ENCODE peak calls at places on chromosomes 12 and 14, in nine cellular contexts. V is stomach; O is astrocyte; L is heart left ventricle; J is Karpas-422; R is endothelial cell of umbilical vein; G is lung; N is DND-41; S is naive thymus-derived CD4-positive, alpha-beta T cell. D is an unnamed sample.

GRCh38 chr12:124626841-124627502 is 59.6 kb upstream of the NCOR2 start:
- DNase-seq in V (peak), O (no peak), L (peak), J (no peak), R (peak), G (no peak), N (no peak), S (no peak), D (peak)

GRCh38 chr12:50024804-50025186 is 499 bp downstream of the RACGAP1 start:
- DNase-seq in V (no peak), O (no peak), L (no peak), J (peak), R (peak), G (no peak), N (no peak), S (no peak), D (no peak)

GRCh38 chr12:95909871-95910270 is 32.5 kb downstream of the CCDC38 start:
- DNase-seq in V (no peak), O (no peak), L (no peak), J (no peak), R (no peak), G (no peak), N (no peak), S (no peak), D (no peak)

GRCh38 chr12:87809916-87810315 is 219.3 kb downstream of the C12orf50 start:
- DNase-seq in V (no peak), O (peak), L (no peak), J (no peak), R (peak), G (no peak), N (no peak), S (no peak), D (no peak)

GRCh38 chr14:86541969-86542368 is 1012.0 kb downstream of the FLRT2 start:
- DNase-seq in V (no peak), O (no peak), L (no peak), J (no peak), R (no peak), G (no peak), N (no peak), S (no peak), D (no peak)

GRCh38 chr12:27865421-27865820 is 85.4 kb upstream of the MANSC4 start:
- DNase-seq in V (no peak), O (peak), L (no peak), J (no peak), R (no peak), G (no peak), N (no peak), S (no peak), D (no peak)

GRCh38 chr14:49950275-49951250 is 57.7 kb downstream of the ARF6 start:
- DNase-seq in V (peak), O (no peak), L (no peak), J (no peak), R (peak), G (peak), N (no peak), S (no peak), D (peak)

GRCh38 chr12:80697270-80697887 is 10.1 kb upstream of the MYF6 start:
- DNase-seq in V (no peak), O (no peak), L (no peak), J (no peak), R (no peak), G (no peak), N (no peak), S (no peak), D (no peak)

GRCh38 chr14:74085047-74085637 is 386 bp downstream of the LIN52 start:
- DNase-seq in V (no peak), O (peak), L (no peak), J (peak), R (no peak), G (no peak), N (no peak), S (no peak), D (no peak)

GRCh38 chr14:74652541-74652940 is 40.5 kb upstream of the LTBP2 start:
- DNase-seq in V (no peak), O (no peak), L (no peak), J (no peak), R (no peak), G (no peak), N (no peak), S (no peak), D (no peak)

GRCh38 chr12:120125792-120126634 is 9.5 kb upstream of the RAB35 start:
- DNase-seq in V (no peak), O (no peak), L (no peak), J (no peak), R (no peak), G (no peak), N (no peak), S (no peak), D (no peak)

GRCh38 chr12:84046869-84047268 is 865.7 kb downstream of the SLC6A15 start:
- DNase-seq in V (no peak), O (peak), L (no peak), J (no peak), R (no peak), G (no peak), N (no peak), S (no peak), D (no peak)

GRCh38 chr12:111455448-111456320 is 50.0 kb downstream of the SH2B3 start:
- DNase-seq in V (no peak), O (peak), L (no peak), J (no peak), R (no peak), G (no peak), N (no peak), S (no peak), D (no peak)

GRCh38 chr12:15788266-15789214 is 648 bp downstream of the EPS8 start:
- DNase-seq in V (peak), O (peak), L (no peak), J (no peak), R (peak), G (peak), N (no peak), S (no peak), D (peak)

GRCh38 chr14:99706121-99706900 is 22.2 kb downstream of the CYP46A1 start:
- DNase-seq in V (no peak), O (no peak), L (no peak), J (no peak), R (no peak), G (peak), N (no peak), S (no peak), D (no peak)

GRCh38 chr14:101098641-101099040 is 195.1 kb upstream of the RTL1 start:
- DNase-seq in V (no peak), O (peak), L (no peak), J (no peak), R (peak), G (no peak), N (no peak), S (no peak), D (no peak)

GRCh38 chr12:28320353-28320752 is 130.1 kb downstream of the CCDC91 start:
- DNase-seq in V (no peak), O (no peak), L (no peak), J (no peak), R (peak), G (no peak), N (no peak), S (no peak), D (no peak)

GRCh38 chr12:104687823-104688573 is 231.2 kb downstream of the CHST11 start:
- DNase-seq in V (no peak), O (no peak), L (no peak), J (no peak), R (no peak), G (no peak), N (peak), S (peak), D (no peak)

GRCh38 chr12:109493938-109494337 is 16.5 kb downstream of the UBE3B start:
- DNase-seq in V (no peak), O (no peak), L (no peak), J (no peak), R (no peak), G (no peak), N (no peak), S (no peak), D (no peak)

GRCh38 chr14:66009104-66009503 is 477.1 kb upstream of the CCDC196 start:
- DNase-seq in V (no peak), O (peak), L (no peak), J (no peak), R (no peak), G (no peak), N (no peak), S (no peak), D (no peak)
- H3K27ac ChIP-seq in V (no peak), O (no peak), L (no peak), J (no peak), R (no peak), G (no peak), N (no peak), S (no peak), D (no peak)

DNA sequence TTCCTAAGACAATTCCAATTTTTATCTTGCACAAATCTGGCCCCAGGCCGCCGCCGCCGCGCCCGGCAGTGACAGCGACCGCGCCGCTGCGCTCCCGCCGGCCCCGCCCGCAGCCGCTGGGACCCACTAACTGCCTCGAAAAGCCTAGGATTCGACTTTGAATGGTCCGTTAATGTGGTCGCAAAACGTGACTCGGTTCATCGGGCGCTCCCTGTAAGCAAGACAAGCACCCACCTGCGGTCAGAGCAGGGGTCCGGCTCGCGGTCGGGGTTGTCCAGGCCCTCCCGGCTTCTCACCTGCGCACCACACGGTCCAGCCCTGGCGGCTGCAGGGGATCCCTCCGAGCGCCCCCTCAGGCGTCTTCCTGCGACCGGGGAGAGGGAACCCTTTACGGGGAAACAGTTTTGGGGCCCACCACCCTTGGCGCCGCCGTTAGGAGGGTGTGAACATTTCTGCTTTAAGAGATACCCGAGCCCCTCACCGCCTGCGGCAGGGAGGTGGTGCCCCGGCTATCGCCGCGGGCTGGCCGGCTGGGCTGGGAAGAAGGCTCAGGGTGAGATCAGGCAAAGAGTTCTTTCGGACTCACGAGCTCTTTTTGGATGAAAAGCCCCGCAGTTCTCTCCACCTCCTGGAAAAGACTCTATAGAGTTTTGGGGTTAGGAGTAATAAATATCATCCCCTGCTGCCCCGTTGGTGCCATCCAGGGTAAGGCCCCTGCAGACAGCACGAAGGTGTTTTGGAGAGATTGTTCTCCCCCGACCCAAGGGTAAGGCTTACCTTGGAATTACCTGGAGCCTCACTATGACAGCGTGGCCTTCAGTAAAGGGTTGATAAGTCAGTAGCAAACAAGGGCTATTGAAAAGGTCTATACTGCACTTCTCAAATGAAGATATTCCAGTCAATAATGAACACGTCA is 13.6 kb upstream of the FOXJ2 start:
- DNase-seq in V (no peak), O (no peak), L (no peak), J (peak), R (no peak), G (no peak), N (peak), S (no peak), D (no peak)
- H3K27ac ChIP-seq in V (no peak), O (no peak), L (no peak), J (no peak), R (no peak), G (no peak), N (no peak), S (peak), D (no peak)

GRCh38 chr14:59251811-59252771 is 63.6 kb downstream of the DAAM1 start:
- DNase-seq in V (no peak), O (peak), L (no peak), J (no peak), R (no peak), G (no peak), N (no peak), S (no peak), D (no peak)

GRCh38 chr14:59254911-59255545 is 66.6 kb downstream of the DAAM1 start:
- DNase-seq in V (no peak), O (peak), L (peak), J (no peak), R (peak), G (no peak), N (no peak), S (no peak), D (peak)

GRCh38 chr14:59252772-59253500 is 64.5 kb downstream of the DAAM1 start:
- DNase-seq in V (no peak), O (no peak), L (no peak), J (no peak), R (no peak), G (no peak), N (no peak), S (no peak), D (no peak)

GRCh38 chr14:59254146-59254910 is 65.9 kb downstream of the DAAM1 start:
- DNase-seq in V (peak), O (peak), L (peak), J (no peak), R (peak), G (peak), N (no peak), S (no peak), D (peak)

GRCh38 chr14:59253527-59253926 is 65.1 kb downstream of the DAAM1 start:
- DNase-seq in V (no peak), O (no peak), L (no peak), J (no peak), R (no peak), G (no peak), N (no peak), S (no peak), D (no peak)
- H3K27ac ChIP-seq in V (peak), O (no peak), L (peak), J (no peak), R (no peak), G (no peak), N (no peak), S (no peak), D (peak)

GRCh38 chr12:2283480-2283879 is 230.7 kb downstream of the CACNA1C start:
- DNase-seq in V (no peak), O (no peak), L (no peak), J (no peak), R (no peak), G (no peak), N (no peak), S (no peak), D (no peak)
- H3K27ac ChIP-seq in V (peak), O (peak), L (peak), J (no peak), R (no peak), G (peak), N (no peak), S (no peak), D (no peak)

D was measured in thyroid gland.